ENCODE peak calls at places on chromosomes 12 and 14, in six cellular contexts. R, N, Z, M, L and D are unnamed samples.

GRCh38 chr12:92431146-92431545 is 271.6 kb upstream of the PLEKHG7 start:
- DNase-seq in R (no peak), N (peak), Z (no peak), M (no peak), L (no peak), D (no peak)

GRCh38 chr14:102249041-102249440 is 55.9 kb downstream of the MOK start:
- DNase-seq in R (peak), N (peak), Z (no peak), M (peak), L (no peak), D (no peak)

GRCh38 chr14:55340482-55340881 is 69.3 kb downstream of the FBXO34 start:
- DNase-seq in R (no peak), N (no peak), Z (no peak), M (no peak), L (peak), D (no peak)

GRCh38 chr14:73472182-73473114 is 14.1 kb upstream of the NUMB start:
- DNase-seq in R (peak), N (peak), Z (no peak), M (peak), L (no peak), D (peak)

GRCh38 chr14:30283822-30284446 is 275.0 kb upstream of the G2E3 start:
- DNase-seq in R (peak), N (peak), Z (peak), M (peak), L (peak), D (no peak)

GRCh38 chr14:99141236-99141635 is 130.8 kb downstream of the BCL11B start:
- DNase-seq in R (no peak), N (no peak), Z (no peak), M (no peak), L (no peak), D (no peak)

GRCh38 chr12:5648692-5649338 is 216.9 kb downstream of the NTF3 start:
- DNase-seq in R (peak), N (peak), Z (no peak), M (peak), L (peak), D (peak)

GRCh38 chr12:78916845-78917480 is 52.4 kb downstream of the SYT1 start:
- DNase-seq in R (peak), N (peak), Z (no peak), M (peak), L (no peak), D (no peak)

GRCh38 chr12:31369712-31370521 is 44.0 kb upstream of the SINHCAF start:
- DNase-seq in R (peak), N (peak), Z (peak), M (peak), L (no peak), D (peak)

GRCh38 chr12:31368666-31369361 is 42.9 kb upstream of the SINHCAF start:
- DNase-seq in R (peak), N (peak), Z (peak), M (peak), L (peak), D (peak)

GRCh38 chr12:31366104-31366621 is 40.2 kb upstream of the SINHCAF start:
- DNase-seq in R (no peak), N (no peak), Z (no peak), M (no peak), L (no peak), D (no peak)

DNA sequence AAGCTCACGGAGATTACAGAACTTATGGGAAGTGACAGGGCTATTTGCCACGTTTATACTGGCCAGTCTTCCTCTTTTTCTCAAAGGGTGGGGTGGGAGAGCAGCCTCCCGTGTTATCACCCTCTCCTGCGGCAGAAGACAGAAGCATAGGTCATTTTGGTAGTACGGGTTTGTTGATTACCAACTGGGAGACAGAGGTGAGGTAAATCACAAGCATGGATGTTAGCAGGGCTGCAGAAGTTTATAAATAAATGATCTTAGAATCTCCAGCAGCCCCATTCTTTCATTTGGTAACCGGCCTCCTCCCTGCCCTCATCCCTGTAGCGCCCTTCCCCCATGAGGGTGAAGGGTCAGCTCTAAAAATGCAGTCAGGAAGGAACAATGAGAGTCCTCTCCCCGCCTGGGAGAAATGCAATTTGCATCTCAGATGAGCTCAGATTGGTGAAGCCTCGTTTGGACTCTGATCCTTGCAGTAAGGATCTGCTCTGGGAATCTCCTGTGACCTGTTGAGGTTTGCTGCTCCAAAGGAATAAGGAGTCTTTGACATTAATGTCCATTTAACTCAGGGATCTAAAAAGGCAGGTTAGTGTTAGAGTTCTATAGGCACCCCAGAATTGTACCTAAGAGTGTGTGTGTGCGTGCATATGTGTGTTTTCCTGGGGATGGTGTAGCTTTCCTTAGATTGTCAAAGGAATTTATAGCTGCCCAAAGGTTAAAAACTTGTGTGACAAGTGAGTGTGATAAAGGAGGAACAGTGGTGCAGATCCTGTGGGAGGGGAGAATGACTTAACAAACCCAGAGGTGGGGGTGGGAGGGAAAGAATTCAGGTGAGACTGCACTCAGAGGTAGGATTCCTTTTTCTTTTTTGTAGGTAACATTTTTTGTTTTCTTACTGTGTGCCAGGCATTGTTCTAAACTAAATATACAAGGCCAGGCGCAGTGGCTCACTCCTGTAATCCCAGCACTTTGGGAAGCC is 45.0 kb upstream of the SINHCAF start:
- DNase-seq in R (no peak), N (peak), Z (peak), M (peak), L (peak), D (peak)
- H2AK5ac ChIP-seq in R (no peak), N (peak), Z (no peak), M (no peak), L (peak), D (peak)

GRCh38 chr12:3152013-3152412 is 74.8 kb downstream of the TSPAN9 start:
- DNase-seq in R (no peak), N (peak), Z (no peak), M (peak), L (no peak), D (no peak)
- H3K4me3 ChIP-seq in R (no peak), N (no peak), Z (no peak), M (no peak), L (no peak), D (no peak)

DNA sequence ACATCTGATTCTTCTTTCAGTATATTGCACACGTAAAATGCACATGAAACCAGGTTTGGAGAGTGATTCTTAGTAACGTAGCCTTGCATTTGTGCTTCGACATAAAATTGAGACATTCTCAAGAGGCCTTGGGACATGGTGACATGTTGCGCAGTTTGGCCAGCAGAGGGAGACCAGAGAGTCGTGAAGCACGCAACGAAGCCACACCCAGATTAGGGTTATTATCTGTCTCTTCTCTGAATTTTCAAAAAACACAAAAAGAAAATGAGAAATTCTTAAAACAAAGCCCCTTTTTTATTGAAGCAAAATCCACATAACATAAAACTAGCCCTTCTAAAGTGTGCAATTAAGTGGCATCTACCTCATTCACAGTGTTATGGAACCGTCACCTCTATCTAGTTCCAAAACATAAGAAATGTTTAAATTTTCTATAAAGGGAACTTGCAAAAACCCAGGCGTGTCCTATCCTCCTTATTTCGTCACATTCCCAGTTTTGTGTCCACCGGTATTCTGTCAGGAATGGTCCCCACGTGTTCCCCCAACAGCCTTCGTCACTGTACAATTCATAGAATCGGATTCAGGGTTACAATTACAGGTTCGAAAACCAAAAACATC is 108.8 kb upstream of the ATF7IP start:
- DNase-seq in R (peak), N (peak), Z (peak), M (peak), L (peak), D (peak)
- H2AK5ac ChIP-seq in R (peak), N (no peak), Z (no peak), M (peak), L (peak), D (no peak)

DNA sequence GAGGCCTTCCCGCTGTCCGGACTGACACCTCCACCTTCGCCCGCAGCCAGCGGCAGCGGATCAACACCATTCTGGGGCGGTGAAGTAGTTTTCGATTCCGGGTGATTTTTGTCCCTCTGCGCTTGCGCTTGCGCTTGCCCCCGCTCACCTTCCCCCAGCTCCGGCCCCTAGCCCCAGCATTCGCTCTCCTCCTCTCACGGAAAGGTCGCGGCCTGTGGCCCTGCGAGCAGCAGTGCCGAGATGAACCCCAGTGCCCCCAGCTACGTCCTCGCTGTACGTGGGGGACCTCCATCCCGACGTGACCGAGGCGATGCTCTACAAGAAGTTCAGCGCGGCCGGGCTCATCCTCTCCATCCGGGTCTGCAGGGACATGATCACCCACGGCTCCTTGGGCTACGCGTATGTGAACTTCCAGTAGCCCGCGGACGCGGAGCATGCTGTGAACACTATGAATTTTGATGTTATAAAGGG is 22.7 kb upstream of the SRGAP1 start:
- DNase-seq in R (peak), N (no peak), Z (peak), M (no peak), L (no peak), D (no peak)
- H3K4me3 ChIP-seq in R (peak), N (no peak), Z (no peak), M (no peak), L (no peak), D (no peak)

GRCh38 chr12:71954040-71954649 is 15.5 kb downstream of the TPH2 start:
- DNase-seq in R (no peak), N (no peak), Z (no peak), M (no peak), L (no peak), D (no peak)

GRCh38 chr12:71948390-71948789 is 9.7 kb downstream of the TPH2 start:
- DNase-seq in R (no peak), N (peak), Z (no peak), M (no peak), L (no peak), D (no peak)

GRCh38 chr12:71947645-71948105 is 9.0 kb downstream of the TPH2 start:
- DNase-seq in R (peak), N (peak), Z (peak), M (peak), L (peak), D (peak)

GRCh38 chr12:71950819-71951218 is 12.2 kb downstream of the TPH2 start:
- DNase-seq in R (no peak), N (no peak), Z (no peak), M (no peak), L (no peak), D (no peak)

GRCh38 chr12:71950404-71950803 is 11.8 kb downstream of the TPH2 start:
- DNase-seq in R (no peak), N (no peak), Z (no peak), M (no peak), L (no peak), D (no peak)
- H2AK5ac ChIP-seq in R (no peak), N (no peak), Z (no peak), M (no peak), L (peak), D (no peak)